ENCODE peak calls at places on chromosome 13, in six cellular contexts. One of them, this sample, is unnamed.

GRCh38 chr13:50129923-50130685 is 114.9 kb downstream of the KCNRG start:
- DNase-seq in NCI-H1105 treated with DMSO at 0.1 percent for 48 hours: no peak
- DNase-seq in activated naive CD4-positive, alpha-beta T cell treated with anti-CD3 and anti-CD28 coated beads, Interleukin-2, amount 10 ng/mL, durations not matched to agents 7 days and 5 days: peak
- DNase-seq in bronchial epithelial cell: no peak
- DNase-seq in T1000: no peak
- DNase-seq in stimulated activated CD8-positive, alpha-beta memory T cell treated with anti-CD3 and anti-CD28 coated beads, Interleukin-4, amount 100 ng/mL, for 1 hour: no peak
- DNase-seq in this sample: no peak

GRCh38 chr13:85690368-85690767 is 108.9 kb downstream of the SLITRK6 start:
- DNase-seq in NCI-H1105 treated with DMSO at 0.1 percent for 48 hours: no peak
- DNase-seq in activated naive CD4-positive, alpha-beta T cell treated with anti-CD3 and anti-CD28 coated beads, Interleukin-2, amount 10 ng/mL, durations not matched to agents 7 days and 5 days: no peak
- DNase-seq in bronchial epithelial cell: no peak
- DNase-seq in T1000: no peak
- DNase-seq in stimulated activated CD8-positive, alpha-beta memory T cell treated with anti-CD3 and anti-CD28 coated beads, Interleukin-4, amount 100 ng/mL, for 1 hour: no peak
- DNase-seq in this sample: no peak

GRCh38 chr13:99415851-99416331 is 85.4 kb upstream of the TM9SF2 start:
- DNase-seq in NCI-H1105 treated with DMSO at 0.1 percent for 48 hours: no peak
- DNase-seq in activated naive CD4-positive, alpha-beta T cell treated with anti-CD3 and anti-CD28 coated beads, Interleukin-2, amount 10 ng/mL, durations not matched to agents 7 days and 5 days: peak
- DNase-seq in bronchial epithelial cell: no peak
- DNase-seq in T1000: no peak
- DNase-seq in stimulated activated CD8-positive, alpha-beta memory T cell treated with anti-CD3 and anti-CD28 coated beads, Interleukin-4, amount 100 ng/mL, for 1 hour: no peak
- DNase-seq in this sample: no peak

GRCh38 chr13:98707309-98707999 is 45.0 kb downstream of the SLC15A1 start:
- DNase-seq in NCI-H1105 treated with DMSO at 0.1 percent for 48 hours: no peak
- DNase-seq in activated naive CD4-positive, alpha-beta T cell treated with anti-CD3 and anti-CD28 coated beads, Interleukin-2, amount 10 ng/mL, durations not matched to agents 7 days and 5 days: no peak
- DNase-seq in bronchial epithelial cell: no peak
- DNase-seq in T1000: no peak
- DNase-seq in stimulated activated CD8-positive, alpha-beta memory T cell treated with anti-CD3 and anti-CD28 coated beads, Interleukin-4, amount 100 ng/mL, for 1 hour: no peak
- DNase-seq in this sample: no peak

GRCh38 chr13:40060318-40061007 is 405.0 kb downstream of the COG6 start:
- DNase-seq in NCI-H1105 treated with DMSO at 0.1 percent for 48 hours: peak
- DNase-seq in activated naive CD4-positive, alpha-beta T cell treated with anti-CD3 and anti-CD28 coated beads, Interleukin-2, amount 10 ng/mL, durations not matched to agents 7 days and 5 days: no peak
- DNase-seq in bronchial epithelial cell: peak
- DNase-seq in T1000: peak
- DNase-seq in stimulated activated CD8-positive, alpha-beta memory T cell treated with anti-CD3 and anti-CD28 coated beads, Interleukin-4, amount 100 ng/mL, for 1 hour: no peak
- DNase-seq in this sample: no peak

GRCh38 chr13:32316476-32316875 is 1.2 kb downstream of the BRCA2 start:
- DNase-seq in NCI-H1105 treated with DMSO at 0.1 percent for 48 hours: no peak
- DNase-seq in activated naive CD4-positive, alpha-beta T cell treated with anti-CD3 and anti-CD28 coated beads, Interleukin-2, amount 10 ng/mL, durations not matched to agents 7 days and 5 days: no peak
- DNase-seq in bronchial epithelial cell: no peak
- DNase-seq in T1000: no peak
- DNase-seq in stimulated activated CD8-positive, alpha-beta memory T cell treated with anti-CD3 and anti-CD28 coated beads, Interleukin-4, amount 100 ng/mL, for 1 hour: no peak
- DNase-seq in this sample: peak

GRCh38 chr13:23883255-23883654 is 5.9 kb downstream of the MIPEP start:
- DNase-seq in NCI-H1105 treated with DMSO at 0.1 percent for 48 hours: no peak
- DNase-seq in activated naive CD4-positive, alpha-beta T cell treated with anti-CD3 and anti-CD28 coated beads, Interleukin-2, amount 10 ng/mL, durations not matched to agents 7 days and 5 days: no peak
- DNase-seq in bronchial epithelial cell: no peak
- DNase-seq in T1000: no peak
- DNase-seq in stimulated activated CD8-positive, alpha-beta memory T cell treated with anti-CD3 and anti-CD28 coated beads, Interleukin-4, amount 100 ng/mL, for 1 hour: no peak
- DNase-seq in this sample: no peak

GRCh38 chr13:50644081-50644871 is 199.2 kb downstream of the DLEU7 start:
- DNase-seq in NCI-H1105 treated with DMSO at 0.1 percent for 48 hours: no peak
- DNase-seq in activated naive CD4-positive, alpha-beta T cell treated with anti-CD3 and anti-CD28 coated beads, Interleukin-2, amount 10 ng/mL, durations not matched to agents 7 days and 5 days: no peak
- DNase-seq in bronchial epithelial cell: peak
- DNase-seq in T1000: no peak
- DNase-seq in stimulated activated CD8-positive, alpha-beta memory T cell treated with anti-CD3 and anti-CD28 coated beads, Interleukin-4, amount 100 ng/mL, for 1 hour: no peak
- DNase-seq in this sample: no peak

GRCh38 chr13:80753951-80754350 is 413.0 kb upstream of the SPRY2 start:
- DNase-seq in NCI-H1105 treated with DMSO at 0.1 percent for 48 hours: no peak
- DNase-seq in activated naive CD4-positive, alpha-beta T cell treated with anti-CD3 and anti-CD28 coated beads, Interleukin-2, amount 10 ng/mL, durations not matched to agents 7 days and 5 days: no peak
- DNase-seq in bronchial epithelial cell: no peak
- DNase-seq in T1000: no peak
- DNase-seq in stimulated activated CD8-positive, alpha-beta memory T cell treated with anti-CD3 and anti-CD28 coated beads, Interleukin-4, amount 100 ng/mL, for 1 hour: no peak
- DNase-seq in this sample: no peak

GRCh38 chr13:42574435-42575311 is 721 bp downstream of the TNFSF11 start:
- DNase-seq in NCI-H1105 treated with DMSO at 0.1 percent for 48 hours: no peak
- DNase-seq in activated naive CD4-positive, alpha-beta T cell treated with anti-CD3 and anti-CD28 coated beads, Interleukin-2, amount 10 ng/mL, durations not matched to agents 7 days and 5 days: peak
- DNase-seq in bronchial epithelial cell: peak
- DNase-seq in T1000: no peak
- DNase-seq in stimulated activated CD8-positive, alpha-beta memory T cell treated with anti-CD3 and anti-CD28 coated beads, Interleukin-4, amount 100 ng/mL, for 1 hour: no peak
- DNase-seq in this sample: no peak

GRCh38 chr13:101408992-101409656 is 7.2 kb downstream of the NALCN start:
- DNase-seq in NCI-H1105 treated with DMSO at 0.1 percent for 48 hours: no peak
- DNase-seq in activated naive CD4-positive, alpha-beta T cell treated with anti-CD3 and anti-CD28 coated beads, Interleukin-2, amount 10 ng/mL, durations not matched to agents 7 days and 5 days: no peak
- DNase-seq in bronchial epithelial cell: no peak
- DNase-seq in T1000: no peak
- DNase-seq in stimulated activated CD8-positive, alpha-beta memory T cell treated with anti-CD3 and anti-CD28 coated beads, Interleukin-4, amount 100 ng/mL, for 1 hour: no peak
- DNase-seq in this sample: no peak

GRCh38 chr13:45356966-45357689 is 16.1 kb upstream of the TPT1 start:
- DNase-seq in NCI-H1105 treated with DMSO at 0.1 percent for 48 hours: no peak
- DNase-seq in activated naive CD4-positive, alpha-beta T cell treated with anti-CD3 and anti-CD28 coated beads, Interleukin-2, amount 10 ng/mL, durations not matched to agents 7 days and 5 days: no peak
- DNase-seq in bronchial epithelial cell: no peak
- DNase-seq in T1000: no peak
- DNase-seq in stimulated activated CD8-positive, alpha-beta memory T cell treated with anti-CD3 and anti-CD28 coated beads, Interleukin-4, amount 100 ng/mL, for 1 hour: no peak
- DNase-seq in this sample: no peak

GRCh38 chr13:31044658-31045620 is 112.5 kb downstream of the TEX26 start:
- DNase-seq in NCI-H1105 treated with DMSO at 0.1 percent for 48 hours: no peak
- DNase-seq in activated naive CD4-positive, alpha-beta T cell treated with anti-CD3 and anti-CD28 coated beads, Interleukin-2, amount 10 ng/mL, durations not matched to agents 7 days and 5 days: peak
- DNase-seq in bronchial epithelial cell: no peak
- DNase-seq in T1000: no peak
- DNase-seq in stimulated activated CD8-positive, alpha-beta memory T cell treated with anti-CD3 and anti-CD28 coated beads, Interleukin-4, amount 100 ng/mL, for 1 hour: no peak
- DNase-seq in this sample: no peak

GRCh38 chr13:51912511-51913225 is 50.9 kb downstream of the CCDC70 start:
- DNase-seq in NCI-H1105 treated with DMSO at 0.1 percent for 48 hours: no peak
- DNase-seq in activated naive CD4-positive, alpha-beta T cell treated with anti-CD3 and anti-CD28 coated beads, Interleukin-2, amount 10 ng/mL, durations not matched to agents 7 days and 5 days: no peak
- DNase-seq in bronchial epithelial cell: no peak
- DNase-seq in T1000: no peak
- DNase-seq in stimulated activated CD8-positive, alpha-beta memory T cell treated with anti-CD3 and anti-CD28 coated beads, Interleukin-4, amount 100 ng/mL, for 1 hour: no peak
- DNase-seq in this sample: peak

GRCh38 chr13:95355491-95355890 is 54.2 kb upstream of the ABCC4 start:
- DNase-seq in NCI-H1105 treated with DMSO at 0.1 percent for 48 hours: no peak
- DNase-seq in activated naive CD4-positive, alpha-beta T cell treated with anti-CD3 and anti-CD28 coated beads, Interleukin-2, amount 10 ng/mL, durations not matched to agents 7 days and 5 days: no peak
- DNase-seq in bronchial epithelial cell: peak
- DNase-seq in T1000: no peak
- DNase-seq in stimulated activated CD8-positive, alpha-beta memory T cell treated with anti-CD3 and anti-CD28 coated beads, Interleukin-4, amount 100 ng/mL, for 1 hour: no peak
- DNase-seq in this sample: no peak

GRCh38 chr13:106867249-106867648 is 299.3 kb upstream of the ARGLU1 start:
- DNase-seq in NCI-H1105 treated with DMSO at 0.1 percent for 48 hours: no peak
- DNase-seq in activated naive CD4-positive, alpha-beta T cell treated with anti-CD3 and anti-CD28 coated beads, Interleukin-2, amount 10 ng/mL, durations not matched to agents 7 days and 5 days: no peak
- DNase-seq in bronchial epithelial cell: no peak
- DNase-seq in T1000: no peak
- DNase-seq in stimulated activated CD8-positive, alpha-beta memory T cell treated with anti-CD3 and anti-CD28 coated beads, Interleukin-4, amount 100 ng/mL, for 1 hour: no peak
- DNase-seq in this sample: no peak

This sample was measured in AML-193.